ENCODE peak calls at places on chromosomes 16 and 17, in eight cellular contexts. One of them, this sample, is unnamed.

GRCh38 chr17:10754109-10754508 is 24.3 kb upstream of the TMEM220 start:
- DNase-seq in stimulated activated CD4-positive, alpha-beta T cell treated with anti-CD3 and anti-CD28 coated beads, Interleukin-2, amount 100 ng/mL, for 24 hours: peak
- DNase-seq in amygdala: no peak
- DNase-seq in DMS153: no peak
- DNase-seq in effector CD4-positive, alpha-beta T cell: no peak
- DNase-seq in EL: peak
- DNase-seq in GM04504: no peak
- DNase-seq in T1000: no peak
- DNase-seq in this sample: peak

GRCh38 chr16:80912651-80913050 is 94.0 kb downstream of the CMC2 start:
- DNase-seq in effector CD4-positive, alpha-beta T cell: no peak
- DNase-seq in GM04504: no peak
- DNase-seq in T1000: no peak
- DNase-seq in stimulated activated CD4-positive, alpha-beta T cell treated with anti-CD3 and anti-CD28 coated beads, Interleukin-2, amount 100 ng/mL, for 24 hours: no peak
- DNase-seq in EL: no peak
- DNase-seq in amygdala: no peak
- DNase-seq in DMS153: no peak
- DNase-seq in this sample: no peak

GRCh38 chr16:23357761-23358290 is 55.7 kb downstream of the SCNN1B start:
- DNase-seq in amygdala: no peak
- DNase-seq in EL: no peak
- DNase-seq in T1000: no peak
- DNase-seq in effector CD4-positive, alpha-beta T cell: no peak
- DNase-seq in stimulated activated CD4-positive, alpha-beta T cell treated with anti-CD3 and anti-CD28 coated beads, Interleukin-2, amount 100 ng/mL, for 24 hours: no peak
- DNase-seq in GM04504: no peak
- DNase-seq in DMS153: peak
- DNase-seq in this sample: no peak

GRCh38 chr16:84806256-84806889 is 13.4 kb upstream of the CRISPLD2 start:
- DNase-seq in T1000: peak
- DNase-seq in GM04504: no peak
- DNase-seq in EL: peak
- DNase-seq in amygdala: no peak
- DNase-seq in DMS153: peak
- DNase-seq in effector CD4-positive, alpha-beta T cell: no peak
- DNase-seq in stimulated activated CD4-positive, alpha-beta T cell treated with anti-CD3 and anti-CD28 coated beads, Interleukin-2, amount 100 ng/mL, for 24 hours: no peak
- DNase-seq in this sample: peak

GRCh38 chr16:2486645-2487516 is 12.0 kb downstream of the TBC1D24 start:
- DNase-seq in stimulated activated CD4-positive, alpha-beta T cell treated with anti-CD3 and anti-CD28 coated beads, Interleukin-2, amount 100 ng/mL, for 24 hours: peak
- DNase-seq in amygdala: peak
- DNase-seq in DMS153: no peak
- DNase-seq in EL: no peak
- DNase-seq in effector CD4-positive, alpha-beta T cell: peak
- DNase-seq in GM04504: no peak
- DNase-seq in T1000: no peak
- DNase-seq in this sample: no peak

GRCh38 chr16:57884655-57885133 is 82.4 kb upstream of the KIFC3 start:
- DNase-seq in amygdala: no peak
- DNase-seq in stimulated activated CD4-positive, alpha-beta T cell treated with anti-CD3 and anti-CD28 coated beads, Interleukin-2, amount 100 ng/mL, for 24 hours: no peak
- DNase-seq in EL: no peak
- DNase-seq in DMS153: no peak
- DNase-seq in GM04504: no peak
- DNase-seq in effector CD4-positive, alpha-beta T cell: no peak
- DNase-seq in T1000: no peak
- DNase-seq in this sample: no peak

GRCh38 chr17:71959129-71959528 is 161.7 kb upstream of the SOX9 start:
- DNase-seq in stimulated activated CD4-positive, alpha-beta T cell treated with anti-CD3 and anti-CD28 coated beads, Interleukin-2, amount 100 ng/mL, for 24 hours: no peak
- DNase-seq in DMS153: no peak
- DNase-seq in effector CD4-positive, alpha-beta T cell: no peak
- DNase-seq in EL: peak
- DNase-seq in GM04504: no peak
- DNase-seq in T1000: no peak
- DNase-seq in amygdala: no peak
- DNase-seq in this sample: peak

GRCh38 chr16:22934786-22935185 is 120.8 kb downstream of the HS3ST2 start:
- DNase-seq in GM04504: no peak
- DNase-seq in effector CD4-positive, alpha-beta T cell: no peak
- DNase-seq in EL: no peak
- DNase-seq in amygdala: no peak
- DNase-seq in stimulated activated CD4-positive, alpha-beta T cell treated with anti-CD3 and anti-CD28 coated beads, Interleukin-2, amount 100 ng/mL, for 24 hours: no peak
- DNase-seq in T1000: no peak
- DNase-seq in DMS153: no peak
- DNase-seq in this sample: no peak

GRCh38 chr17:16085066-16085699 is 85.6 kb downstream of the TTC19 start:
- DNase-seq in GM04504: peak
- DNase-seq in amygdala: no peak
- DNase-seq in stimulated activated CD4-positive, alpha-beta T cell treated with anti-CD3 and anti-CD28 coated beads, Interleukin-2, amount 100 ng/mL, for 24 hours: no peak
- DNase-seq in effector CD4-positive, alpha-beta T cell: no peak
- DNase-seq in T1000: no peak
- DNase-seq in DMS153: no peak
- DNase-seq in EL: peak
- DNase-seq in this sample: no peak

GRCh38 chr17:38654411-38655398 is 20.1 kb downstream of the EPOP start:
- DNase-seq in DMS153: no peak
- DNase-seq in EL: no peak
- DNase-seq in GM04504: no peak
- DNase-seq in effector CD4-positive, alpha-beta T cell: no peak
- DNase-seq in stimulated activated CD4-positive, alpha-beta T cell treated with anti-CD3 and anti-CD28 coated beads, Interleukin-2, amount 100 ng/mL, for 24 hours: no peak
- DNase-seq in T1000: no peak
- DNase-seq in amygdala: no peak
- DNase-seq in this sample: no peak

GRCh38 chr17:29151567-29151966 is 28.6 kb downstream of the MYO18A start:
- DNase-seq in DMS153: no peak
- DNase-seq in T1000: peak
- DNase-seq in EL: peak
- DNase-seq in effector CD4-positive, alpha-beta T cell: no peak
- DNase-seq in GM04504: no peak
- DNase-seq in stimulated activated CD4-positive, alpha-beta T cell treated with anti-CD3 and anti-CD28 coated beads, Interleukin-2, amount 100 ng/mL, for 24 hours: no peak
- DNase-seq in amygdala: peak
- DNase-seq in this sample: peak

GRCh38 chr17:55420776-55421178 is 858 bp downstream of the MMD start:
- DNase-seq in DMS153: no peak
- DNase-seq in EL: peak
- DNase-seq in amygdala: peak
- DNase-seq in T1000: no peak
- DNase-seq in effector CD4-positive, alpha-beta T cell: peak
- DNase-seq in GM04504: no peak
- DNase-seq in stimulated activated CD4-positive, alpha-beta T cell treated with anti-CD3 and anti-CD28 coated beads, Interleukin-2, amount 100 ng/mL, for 24 hours: peak
- DNase-seq in this sample: no peak

GRCh38 chr16:86424413-86424812 is 85.9 kb upstream of the FOXF1 start:
- DNase-seq in EL: no peak
- DNase-seq in effector CD4-positive, alpha-beta T cell: no peak
- DNase-seq in DMS153: no peak
- DNase-seq in stimulated activated CD4-positive, alpha-beta T cell treated with anti-CD3 and anti-CD28 coated beads, Interleukin-2, amount 100 ng/mL, for 24 hours: no peak
- DNase-seq in amygdala: no peak
- DNase-seq in GM04504: no peak
- DNase-seq in T1000: no peak
- DNase-seq in this sample: no peak

GRCh38 chr16:74450236-74450635 is 29.0 kb upstream of the CLEC18B start:
- DNase-seq in GM04504: no peak
- DNase-seq in EL: no peak
- DNase-seq in DMS153: no peak
- DNase-seq in stimulated activated CD4-positive, alpha-beta T cell treated with anti-CD3 and anti-CD28 coated beads, Interleukin-2, amount 100 ng/mL, for 24 hours: no peak
- DNase-seq in amygdala: no peak
- DNase-seq in T1000: no peak
- DNase-seq in effector CD4-positive, alpha-beta T cell: no peak
- DNase-seq in this sample: no peak

GRCh38 chr16:18802755-18803218 is 1.4 kb upstream of the ARL6IP1 start:
- DNase-seq in T1000: no peak
- DNase-seq in effector CD4-positive, alpha-beta T cell: no peak
- DNase-seq in EL: no peak
- DNase-seq in GM04504: no peak
- DNase-seq in DMS153: no peak
- DNase-seq in stimulated activated CD4-positive, alpha-beta T cell treated with anti-CD3 and anti-CD28 coated beads, Interleukin-2, amount 100 ng/mL, for 24 hours: no peak
- DNase-seq in amygdala: no peak
- DNase-seq in this sample: no peak

GRCh38 chr17:30203471-30203981 is 32.0 kb downstream of the SLC6A4 start:
- DNase-seq in stimulated activated CD4-positive, alpha-beta T cell treated with anti-CD3 and anti-CD28 coated beads, Interleukin-2, amount 100 ng/mL, for 24 hours: no peak
- DNase-seq in amygdala: no peak
- DNase-seq in GM04504: no peak
- DNase-seq in EL: no peak
- DNase-seq in T1000: no peak
- DNase-seq in effector CD4-positive, alpha-beta T cell: no peak
- DNase-seq in DMS153: no peak
- DNase-seq in this sample: no peak

GRCh38 chr16:57000271-57001025 is 11.1 kb downstream of the NLRC5 start:
- DNase-seq in T1000: peak
- DNase-seq in EL: peak
- DNase-seq in amygdala: no peak
- DNase-seq in DMS153: no peak
- DNase-seq in stimulated activated CD4-positive, alpha-beta T cell treated with anti-CD3 and anti-CD28 coated beads, Interleukin-2, amount 100 ng/mL, for 24 hours: peak
- DNase-seq in effector CD4-positive, alpha-beta T cell: no peak
- DNase-seq in GM04504: peak
- DNase-seq in this sample: peak

GRCh38 chr16:57536306-57537193 is at the start of gene CCDC102A:
- DNase-seq in amygdala: no peak
- DNase-seq in DMS153: no peak
- DNase-seq in EL: peak
- DNase-seq in T1000: no peak
- DNase-seq in GM04504: peak
- DNase-seq in stimulated activated CD4-positive, alpha-beta T cell treated with anti-CD3 and anti-CD28 coated beads, Interleukin-2, amount 100 ng/mL, for 24 hours: peak
- DNase-seq in effector CD4-positive, alpha-beta T cell: peak
- DNase-seq in this sample: peak

GRCh38 chr16:28513484-28514181 is 7.0 kb upstream of the IL27 start:
- DNase-seq in T1000: no peak
- DNase-seq in amygdala: no peak
- DNase-seq in stimulated activated CD4-positive, alpha-beta T cell treated with anti-CD3 and anti-CD28 coated beads, Interleukin-2, amount 100 ng/mL, for 24 hours: no peak
- DNase-seq in DMS153: no peak
- DNase-seq in GM04504: no peak
- DNase-seq in EL: no peak
- DNase-seq in effector CD4-positive, alpha-beta T cell: no peak
- DNase-seq in this sample: no peak

GRCh38 chr16:19294156-19294649 is 8.7 kb downstream of the CLEC19A start:
- DNase-seq in amygdala: peak
- DNase-seq in EL: no peak
- DNase-seq in T1000: no peak
- DNase-seq in DMS153: no peak
- DNase-seq in stimulated activated CD4-positive, alpha-beta T cell treated with anti-CD3 and anti-CD28 coated beads, Interleukin-2, amount 100 ng/mL, for 24 hours: peak
- DNase-seq in effector CD4-positive, alpha-beta T cell: no peak
- DNase-seq in GM04504: no peak
- DNase-seq in this sample: no peak

GRCh38 chr17:21286771-21287702 is 2.5 kb downstream of the MAP2K3 start:
- DNase-seq in GM04504: no peak
- DNase-seq in amygdala: no peak
- DNase-seq in stimulated activated CD4-positive, alpha-beta T cell treated with anti-CD3 and anti-CD28 coated beads, Interleukin-2, amount 100 ng/mL, for 24 hours: peak
- DNase-seq in effector CD4-positive, alpha-beta T cell: no peak
- DNase-seq in T1000: no peak
- DNase-seq in DMS153: no peak
- DNase-seq in EL: no peak
- DNase-seq in this sample: no peak

GRCh38 chr16:4920826-4921225 is 16.1 kb downstream of the PPL start:
- DNase-seq in DMS153: no peak
- DNase-seq in EL: no peak
- DNase-seq in amygdala: no peak
- DNase-seq in T1000: no peak
- DNase-seq in effector CD4-positive, alpha-beta T cell: no peak
- DNase-seq in GM04504: no peak
- DNase-seq in stimulated activated CD4-positive, alpha-beta T cell treated with anti-CD3 and anti-CD28 coated beads, Interleukin-2, amount 100 ng/mL, for 24 hours: no peak
- DNase-seq in this sample: no peak

GRCh38 chr17:31391496-31391949 is at the start of gene RAB11FIP4:
- DNase-seq in EL: no peak
- DNase-seq in GM04504: no peak
- DNase-seq in effector CD4-positive, alpha-beta T cell: no peak
- DNase-seq in amygdala: peak
- DNase-seq in DMS153: no peak
- DNase-seq in T1000: no peak
- DNase-seq in stimulated activated CD4-positive, alpha-beta T cell treated with anti-CD3 and anti-CD28 coated beads, Interleukin-2, amount 100 ng/mL, for 24 hours: no peak
- DNase-seq in this sample: no peak

GRCh38 chr17:10798332-10798749 is 5.6 kb downstream of the TMEM238L start:
- DNase-seq in GM04504: no peak
- DNase-seq in stimulated activated CD4-positive, alpha-beta T cell treated with anti-CD3 and anti-CD28 coated beads, Interleukin-2, amount 100 ng/mL, for 24 hours: no peak
- DNase-seq in DMS153: no peak
- DNase-seq in EL: no peak
- DNase-seq in amygdala: no peak
- DNase-seq in T1000: no peak
- DNase-seq in effector CD4-positive, alpha-beta T cell: no peak
- DNase-seq in this sample: no peak

GRCh38 chr16:71769222-71769621 is 39.4 kb downstream of the AP1G1 start:
- DNase-seq in DMS153: no peak
- DNase-seq in EL: no peak
- DNase-seq in effector CD4-positive, alpha-beta T cell: no peak
- DNase-seq in T1000: no peak
- DNase-seq in amygdala: no peak
- DNase-seq in stimulated activated CD4-positive, alpha-beta T cell treated with anti-CD3 and anti-CD28 coated beads, Interleukin-2, amount 100 ng/mL, for 24 hours: no peak
- DNase-seq in GM04504: no peak
- DNase-seq in this sample: no peak

GRCh38 chr17:32529604-32530003 is 42.8 kb downstream of the CDK5R1 start:
- DNase-seq in DMS153: peak
- DNase-seq in EL: no peak
- DNase-seq in stimulated activated CD4-positive, alpha-beta T cell treated with anti-CD3 and anti-CD28 coated beads, Interleukin-2, amount 100 ng/mL, for 24 hours: no peak
- DNase-seq in amygdala: no peak
- DNase-seq in T1000: no peak
- DNase-seq in GM04504: no peak
- DNase-seq in effector CD4-positive, alpha-beta T cell: no peak
- DNase-seq in this sample: no peak

GRCh38 chr16:49766280-49766679 is 89.6 kb downstream of the ZNF423 start:
- DNase-seq in stimulated activated CD4-positive, alpha-beta T cell treated with anti-CD3 and anti-CD28 coated beads, Interleukin-2, amount 100 ng/mL, for 24 hours: no peak
- DNase-seq in amygdala: no peak
- DNase-seq in EL: no peak
- DNase-seq in DMS153: no peak
- DNase-seq in GM04504: no peak
- DNase-seq in T1000: no peak
- DNase-seq in effector CD4-positive, alpha-beta T cell: no peak
- DNase-seq in this sample: no peak

GRCh38 chr16:78993342-78993741 is 607.2 kb downstream of the MAF start:
- DNase-seq in T1000: no peak
- DNase-seq in GM04504: no peak
- DNase-seq in stimulated activated CD4-positive, alpha-beta T cell treated with anti-CD3 and anti-CD28 coated beads, Interleukin-2, amount 100 ng/mL, for 24 hours: no peak
- DNase-seq in amygdala: no peak
- DNase-seq in DMS153: peak
- DNase-seq in EL: no peak
- DNase-seq in effector CD4-positive, alpha-beta T cell: no peak
- DNase-seq in this sample: no peak

GRCh38 chr17:42917236-42917603 is 16.6 kb downstream of the G6PC1 start:
- DNase-seq in GM04504: no peak
- DNase-seq in DMS153: no peak
- DNase-seq in EL: no peak
- DNase-seq in stimulated activated CD4-positive, alpha-beta T cell treated with anti-CD3 and anti-CD28 coated beads, Interleukin-2, amount 100 ng/mL, for 24 hours: no peak
- DNase-seq in effector CD4-positive, alpha-beta T cell: no peak
- DNase-seq in T1000: no peak
- DNase-seq in amygdala: no peak
- DNase-seq in this sample: no peak

GRCh38 chr17:2013994-2014317 is 11.2 kb downstream of the RTN4RL1 start:
- DNase-seq in DMS153: no peak
- DNase-seq in EL: no peak
- DNase-seq in stimulated activated CD4-positive, alpha-beta T cell treated with anti-CD3 and anti-CD28 coated beads, Interleukin-2, amount 100 ng/mL, for 24 hours: no peak
- DNase-seq in amygdala: no peak
- DNase-seq in T1000: no peak
- DNase-seq in GM04504: no peak
- DNase-seq in effector CD4-positive, alpha-beta T cell: no peak
- DNase-seq in this sample: no peak

GRCh38 chr16:15597822-15598647 is 44.9 kb downstream of the MARF1 start:
- DNase-seq in effector CD4-positive, alpha-beta T cell: no peak
- DNase-seq in stimulated activated CD4-positive, alpha-beta T cell treated with anti-CD3 and anti-CD28 coated beads, Interleukin-2, amount 100 ng/mL, for 24 hours: no peak
- DNase-seq in amygdala: no peak
- DNase-seq in T1000: no peak
- DNase-seq in EL: no peak
- DNase-seq in DMS153: no peak
- DNase-seq in GM04504: no peak
- DNase-seq in this sample: no peak

GRCh38 chr17:50047488-50048126 is 8.3 kb upstream of the ITGA3 start:
- DNase-seq in EL: peak
- DNase-seq in GM04504: no peak
- DNase-seq in amygdala: no peak
- DNase-seq in T1000: peak
- DNase-seq in DMS153: no peak
- DNase-seq in stimulated activated CD4-positive, alpha-beta T cell treated with anti-CD3 and anti-CD28 coated beads, Interleukin-2, amount 100 ng/mL, for 24 hours: no peak
- DNase-seq in effector CD4-positive, alpha-beta T cell: no peak
- DNase-seq in this sample: peak

GRCh38 chr16:49600541-49600940 is 226.9 kb downstream of the C16orf78 start:
- DNase-seq in EL: no peak
- DNase-seq in effector CD4-positive, alpha-beta T cell: no peak
- DNase-seq in GM04504: no peak
- DNase-seq in T1000: no peak
- DNase-seq in DMS153: no peak
- DNase-seq in stimulated activated CD4-positive, alpha-beta T cell treated with anti-CD3 and anti-CD28 coated beads, Interleukin-2, amount 100 ng/mL, for 24 hours: no peak
- DNase-seq in amygdala: no peak
- DNase-seq in this sample: no peak

GRCh38 chr16:58137581-58137980 is 8.4 kb upstream of the CFAP20 start:
- DNase-seq in GM04504: no peak
- DNase-seq in DMS153: no peak
- DNase-seq in effector CD4-positive, alpha-beta T cell: no peak
- DNase-seq in T1000: no peak
- DNase-seq in EL: no peak
- DNase-seq in amygdala: no peak
- DNase-seq in stimulated activated CD4-positive, alpha-beta T cell treated with anti-CD3 and anti-CD28 coated beads, Interleukin-2, amount 100 ng/mL, for 24 hours: no peak
- DNase-seq in this sample: no peak